ENCODE peak calls at places on chromosomes 7 and 10, in four cellular contexts. One of them, this sample, is unnamed.

GRCh38 chr10:8392216-8392615 is 337.7 kb downstream of the GATA3 start:
- DNase-seq in GM12865: no peak
- DNase-seq in foreskin fibroblast: no peak
- DNase-seq in mammary epithelial cell: peak
- DNase-seq in this sample: no peak

GRCh38 chr7:151275813-151276577 is 27.5 kb upstream of the SMARCD3 start:
- DNase-seq in mammary epithelial cell: no peak
- DNase-seq in GM12865: no peak
- DNase-seq in foreskin fibroblast: no peak
- DNase-seq in this sample: no peak

GRCh38 chr10:130368761-130369560 is 232.8 kb downstream of the GLRX3 start:
- DNase-seq in mammary epithelial cell: no peak
- DNase-seq in GM12865: no peak
- DNase-seq in foreskin fibroblast: no peak
- DNase-seq in this sample: no peak

GRCh38 chr10:45023426-45023825 is 22.7 kb downstream of the ZNF22 start:
- DNase-seq in mammary epithelial cell: no peak
- DNase-seq in foreskin fibroblast: no peak
- DNase-seq in GM12865: no peak
- DNase-seq in this sample: no peak

GRCh38 chr7:73470208-73470607 is 36.6 kb downstream of the FZD9 start:
- DNase-seq in GM12865: no peak
- DNase-seq in foreskin fibroblast: no peak
- DNase-seq in mammary epithelial cell: no peak
- DNase-seq in this sample: no peak

GRCh38 chr7:136251826-136252225 is 274.7 kb upstream of the MTPN start:
- DNase-seq in foreskin fibroblast: no peak
- DNase-seq in GM12865: no peak
- DNase-seq in mammary epithelial cell: no peak
- DNase-seq in this sample: no peak

GRCh38 chr10:73906524-73907447 is 4.1 kb upstream of the PLAU start:
- DNase-seq in GM12865: no peak
- DNase-seq in foreskin fibroblast: peak
- DNase-seq in mammary epithelial cell: peak
- DNase-seq in this sample: peak

GRCh38 chr10:124650820-124651401 is 93.3 kb downstream of the FAM53B start:
- DNase-seq in GM12865: peak
- DNase-seq in mammary epithelial cell: no peak
- DNase-seq in foreskin fibroblast: no peak
- DNase-seq in this sample: peak

GRCh38 chr10:85600026-85600743 is 766.4 kb downstream of the GRID1 start:
- DNase-seq in foreskin fibroblast: no peak
- DNase-seq in mammary epithelial cell: no peak
- DNase-seq in GM12865: no peak
- DNase-seq in this sample: no peak

GRCh38 chr7:617614-618538 is 98.2 kb upstream of the PDGFA start:
- DNase-seq in mammary epithelial cell: no peak
- DNase-seq in foreskin fibroblast: no peak
- DNase-seq in GM12865: no peak
- DNase-seq in this sample: no peak

GRCh38 chr10:10865303-10865702 is 152.4 kb upstream of the CELF2 start:
- DNase-seq in GM12865: no peak
- DNase-seq in foreskin fibroblast: peak
- DNase-seq in mammary epithelial cell: peak
- DNase-seq in this sample: no peak